ENCODE peak calls at places on chromosomes 7 and 10, in eight cellular contexts. K is GM23338, W is HepG2, H is H1, J is HCT116, E is K562, R is SK-N-SH, T is GM12878. A is an unnamed sample.

GRCh38 chr7:71896535-71896934 is 515.6 kb downstream of the CALN1 start:
- DNase-seq in K (peak; percentile 11), R (no peak), J (no peak), W (no peak), H (no peak), E (no peak), T (no peak), A (no peak)

GRCh38 chr7:88243345-88243909 is 23.6 kb upstream of the SRI start:
- DNase-seq in J (peak; percentile 60), K (peak; percentile 78), E (peak; percentile 45), T (peak; percentile 7), H (peak; percentile 45), W (peak; percentile 21), R (peak; percentile 51), A (peak; percentile 75)

GRCh38 chr7:140534743-140535142 is 55.4 kb upstream of the MKRN1 start:
- DNase-seq in J (no peak), E (no peak), W (no peak), K (no peak), R (no peak), T (no peak), H (no peak), A (no peak)

GRCh38 chr7:156988605-156989185 is 21.8 kb downstream of the MNX1 start:
- DNase-seq in K (no peak), H (peak; percentile 35), E (no peak), J (no peak), T (no peak), R (peak; percentile 35), W (peak; percentile 94), A (no peak)

GRCh38 chr7:4239991-4240812 is 441.9 kb upstream of the FOXK1 start:
- DNase-seq in W (peak; percentile 73), T (no peak), J (no peak), K (peak; percentile 44), E (no peak), H (no peak), R (peak; percentile 80), A (no peak)

GRCh38 chr10:71736570-71737355 is 17.2 kb upstream of the C10orf105 start:
- DNase-seq in W (no peak), T (no peak), J (no peak), E (no peak), R (no peak), H (no peak), K (no peak), A (peak; percentile 15)

GRCh38 chr7:131040467-131040932 is 287.2 kb upstream of the MKLN1 start:
- DNase-seq in J (peak; percentile 73), R (peak; percentile 80), K (peak; percentile 87), T (no peak), W (peak; percentile 57), H (peak; percentile 62), E (peak; percentile 81), A (peak; percentile 82)

GRCh38 chr7:81447351-81447952 is 322.4 kb downstream of the HGF start:
- DNase-seq in E (peak; percentile 34), R (peak; percentile 50), J (peak; percentile 47), T (no peak), W (peak; percentile 27), H (no peak), K (peak; percentile 74), A (peak; percentile 14)

GRCh38 chr10:1195828-1196227 is 139.6 kb downstream of the WDR37 start:
- DNase-seq in T (no peak), E (no peak), J (no peak), K (peak; percentile 55), R (no peak), H (no peak), W (no peak), A (no peak)

GRCh38 chr7:22346383-22347107 is 10.4 kb downstream of the RAPGEF5 start:
- DNase-seq in W (peak; percentile 74), T (no peak), H (no peak), R (no peak), E (peak; percentile 41), J (no peak), K (no peak), A (no peak)

GRCh38 chr7:23544913-23545354 is 13.2 kb upstream of the TRA2A start:
- DNase-seq in T (peak; percentile 46), R (no peak), W (peak; percentile 43), H (no peak), J (peak; percentile 69), K (peak; percentile 76), E (peak; percentile 72), A (no peak)

GRCh38 chr10:128316925-128317324 is 190.7 kb upstream of the MKI67 start:
- DNase-seq in W (no peak), E (no peak), J (no peak), T (no peak), K (no peak), H (no peak), R (no peak), A (no peak)

GRCh38 chr7:104767826-104768536 is 246.0 kb upstream of the KMT2E start:
- DNase-seq in H (no peak), J (no peak), R (no peak), W (no peak), K (peak; percentile 50), E (no peak), T (no peak), A (no peak)

GRCh38 chr7:27185708-27186449 is 847 bp upstream of the HOXA11 start:
- DNase-seq in H (peak; percentile 58), W (no peak), R (no peak), T (no peak), K (no peak), E (no peak), J (no peak), A (peak; percentile 54)

GRCh38 chr10:52455095-52455494 is 141.0 kb downstream of the DKK1 start:
- DNase-seq in W (no peak), K (no peak), J (no peak), E (no peak), T (no peak), R (no peak), H (no peak), A (no peak)

GRCh38 chr10:103829838-103830465 is 25.4 kb downstream of the SH3PXD2A start:
- DNase-seq in J (no peak), T (no peak), W (no peak), K (no peak), R (no peak), H (no peak), E (no peak), A (peak; percentile 80)

GRCh38 chr10:68992721-68993440 is 4.3 kb downstream of the KIFBP start:
- DNase-seq in T (no peak), H (no peak), E (no peak), R (no peak), W (no peak), K (no peak), J (no peak), A (no peak)
- H3K27ac ChIP-seq in T (no peak overlapping the region), H (no peak overlapping the region), E (no peak overlapping the region), R (peak overlapping the region; percentile 6), W (no peak overlapping the region), K (no peak overlapping the region), J (no peak overlapping the region), A (no peak overlapping the region)

DNA sequence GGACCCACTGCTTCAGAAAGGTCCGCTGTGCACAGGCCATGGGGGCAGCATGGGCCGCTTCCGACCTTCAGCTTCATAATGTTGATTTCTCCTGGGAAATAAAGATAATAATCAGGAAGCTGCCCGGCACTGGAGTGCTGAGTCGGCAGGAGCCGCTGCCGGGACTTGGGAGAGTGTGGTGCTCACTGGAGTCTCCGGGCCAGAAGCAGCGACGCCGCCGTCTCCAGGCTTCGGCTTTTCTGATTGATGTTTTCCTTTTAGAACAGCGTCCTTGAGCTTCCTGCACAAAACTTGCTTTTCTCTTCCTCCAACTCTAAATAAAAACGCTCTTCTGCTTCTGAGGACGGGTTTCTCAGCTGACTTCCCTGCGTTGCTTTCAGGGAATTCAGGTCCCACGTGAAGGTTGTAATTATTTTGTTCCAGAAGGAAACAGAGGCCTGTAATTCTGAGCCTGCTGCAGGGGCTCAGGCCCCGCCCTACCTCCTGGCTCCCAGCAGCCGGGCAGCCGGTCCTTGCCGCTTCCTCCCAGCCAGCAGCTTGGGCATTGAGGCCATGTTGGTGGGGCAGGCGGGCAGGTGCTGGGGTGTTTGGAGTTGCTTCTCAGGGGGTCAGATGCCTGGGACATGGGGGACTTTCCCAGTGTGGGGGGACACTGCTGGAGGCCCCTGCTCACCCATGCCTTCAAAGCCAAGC is 14.7 kb downstream of the PWWP2B start:
- DNase-seq in E (no peak), T (no peak), H (no peak), R (peak; percentile 75), W (no peak), K (no peak), J (no peak), A (peak; percentile 58)
- TF ChIP-seq POLR2AphosphoS5 in E (no peak), T (no peak), H (no peak), R (no peak), W (no peak), K (no peak), J (no peak), A (no peak)

GRCh38 chr7:93715234-93715633 is 140.7 kb upstream of the CALCR start:
- DNase-seq in T (no peak), R (peak; percentile 33), K (peak; percentile 77), W (peak; percentile 34), E (peak; percentile 73), J (peak; percentile 28), H (peak; percentile 74), A (peak; percentile 58)

GRCh38 chr7:93711926-93712325 is 137.4 kb upstream of the CALCR start:
- DNase-seq in J (no peak), R (no peak), W (no peak), T (no peak), E (no peak), H (no peak), K (no peak), A (no peak)

GRCh38 chr7:93720106-93720505 is 145.6 kb upstream of the CALCR start:
- DNase-seq in E (no peak), R (no peak), W (no peak), K (no peak), H (no peak), T (no peak), J (no peak), A (no peak)

GRCh38 chr7:93719546-93719945 is 145.0 kb upstream of the CALCR start:
- DNase-seq in E (peak; percentile 24), J (no peak), W (no peak), K (no peak), H (no peak), R (no peak), T (no peak), A (no peak)

GRCh38 chr7:93717217-93717900 is 142.8 kb upstream of the CALCR start:
- DNase-seq in K (no peak), J (no peak), T (no peak), E (no peak), W (no peak), R (no peak), H (no peak), A (no peak)
- H3K4me2 ChIP-seq in K (no peak overlapping the region), J (no peak overlapping the region), T (no peak overlapping the region), E (no peak overlapping the region), W (no peak overlapping the region), R (no peak overlapping the region), H (no peak overlapping the region), A (no peak overlapping the region)

DNA sequence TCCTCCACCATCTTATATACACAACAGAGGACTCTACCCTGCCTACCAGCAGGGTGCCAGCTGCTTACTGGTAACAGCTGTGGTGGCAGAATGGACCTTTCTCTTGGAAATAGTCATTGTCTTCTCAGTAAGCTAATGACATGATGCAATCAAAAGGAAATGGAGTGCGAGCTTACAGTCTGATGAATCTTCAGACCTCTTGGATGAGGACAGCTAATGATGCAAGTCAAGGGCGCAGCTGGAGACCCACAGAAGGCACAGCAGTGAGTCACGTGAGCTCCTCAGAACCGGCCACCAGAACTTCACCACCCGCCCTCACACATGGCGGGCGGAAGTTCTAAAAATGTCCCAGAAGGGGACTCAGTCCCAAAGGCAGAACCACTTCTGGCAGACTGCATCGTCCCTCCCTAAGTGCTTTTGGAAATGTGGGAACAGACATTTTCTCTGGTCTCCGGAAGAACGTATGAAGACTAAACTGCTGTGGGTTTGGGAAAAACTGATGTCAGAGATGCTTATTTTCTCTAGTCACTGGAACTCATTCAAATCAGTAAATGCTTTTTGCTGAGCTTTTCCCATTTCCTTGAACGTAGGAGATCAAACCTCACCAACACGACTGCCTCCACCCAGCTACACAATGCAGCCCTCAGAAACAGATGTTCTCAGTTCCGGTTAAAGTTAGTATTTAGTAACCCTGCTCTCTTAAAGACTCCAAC is 96.4 kb downstream of the FAS start:
- DNase-seq in H (no peak), R (no peak), T (no peak), K (peak; percentile 84), J (no peak), E (peak; percentile 25), W (no peak), A (no peak)
- H3K27ac ChIP-seq in H (no peak overlapping the region), R (no peak overlapping the region), T (no peak overlapping the region), K (peak overlapping the region; percentile 57), J (no peak overlapping the region), E (peak overlapping the region; percentile 65), W (no peak overlapping the region), A (no peak overlapping the region)

A was measured in endothelial cell of umbilical vein.